ENCODE peak calls at places on chromosomes 12 and 14, in eight cellular contexts. R is A549; Q is left lung; N is effector memory CD4-positive, alpha-beta T cell; B is neuronal stem cell; V is naive thymus-derived CD4-positive, alpha-beta T cell; S is tibial nerve; T is AG10803. L is an unnamed sample.

GRCh38 chr12:26275313-26276257 is 80.2 kb downstream of the SSPN start:
- DNase-seq in S (no peak), N (no peak), R (peak; percentile 21), B (no peak), Q (no peak), V (no peak), T (peak; percentile 53), L (no peak)

GRCh38 chr12:104605685-104606084 is 148.9 kb downstream of the CHST11 start:
- DNase-seq in T (peak; percentile 75), S (peak; percentile 84), Q (peak; percentile 81), V (no peak), B (no peak), R (peak; percentile 20), N (no peak), L (peak; percentile 84)

GRCh38 chr12:228846-229200 is 14.9 kb upstream of the SLC6A12 start:
- DNase-seq in Q (no peak), R (no peak), V (no peak), B (no peak), S (no peak), N (no peak), T (no peak), L (no peak)

GRCh38 chr12:45205165-45205825 is 10.6 kb upstream of the ANO6 start:
- DNase-seq in N (no peak), S (no peak), B (no peak), R (no peak), Q (no peak), V (no peak), T (no peak), L (no peak)

GRCh38 chr12:34406228-34406995 is 384.1 kb downstream of the ALG10 start:
- DNase-seq in B (no peak), N (no peak), T (no peak), Q (peak; percentile 32), V (no peak), R (no peak), S (no peak), L (no peak)

GRCh38 chr12:49706351-49707126 is 666 bp downstream of the FMNL3 start:
- DNase-seq in R (no peak), N (no peak), Q (peak; percentile 86), B (no peak), V (no peak), T (peak; percentile 42), S (no peak), L (peak; percentile 77)

GRCh38 chr12:103665971-103666370 is 78.9 kb downstream of the STAB2 start:
- DNase-seq in R (no peak), Q (no peak), S (no peak), B (no peak), T (no peak), N (no peak), V (no peak), L (no peak)

GRCh38 chr14:78959674-78960264 is 789.6 kb downstream of the NRXN3 start:
- DNase-seq in N (no peak), B (peak; percentile 60), T (peak; percentile 76), Q (no peak), R (peak; percentile 61), S (peak; percentile 81), V (no peak), L (peak; percentile 74)

GRCh38 chr14:65981192-65981843 is 504.9 kb upstream of the CCDC196 start:
- DNase-seq in T (no peak), V (no peak), R (no peak), N (no peak), Q (no peak), B (no peak), S (no peak), L (no peak)

GRCh38 chr12:62190921-62191746 is 69.1 kb upstream of the USP15 start:
- DNase-seq in V (no peak), Q (peak; percentile 86), R (no peak), N (no peak), T (no peak), S (no peak), B (peak; percentile 31), L (peak; percentile 28)

GRCh38 chr12:54033106-54033979 is 493 bp downstream of the HOXC5 start:
- DNase-seq in V (no peak), T (peak; percentile 61), N (no peak), B (no peak), Q (no peak), R (peak; percentile 53), S (no peak), L (peak; percentile 70)

GRCh38 chr12:93387780-93388179 is 10.1 kb downstream of the NUDT4 start:
- DNase-seq in Q (no peak), R (no peak), V (no peak), S (no peak), N (no peak), B (no peak), T (peak; percentile 41), L (no peak)

GRCh38 chr12:108701779-108702435 is 29.4 kb downstream of the CORO1C start:
- DNase-seq in B (no peak), Q (no peak), V (no peak), S (no peak), T (peak; percentile 84), N (no peak), R (no peak), L (no peak)

GRCh38 chr12:108697905-108698304 is 33.4 kb downstream of the CORO1C start:
- DNase-seq in N (no peak), Q (no peak), S (no peak), R (no peak), B (no peak), V (no peak), T (no peak), L (no peak)

GRCh38 chr12:108702534-108702933 is 28.8 kb downstream of the CORO1C start:
- DNase-seq in V (no peak), B (no peak), R (no peak), S (no peak), T (no peak), Q (no peak), N (no peak), L (no peak)

GRCh38 chr12:108699955-108700563 is 31.3 kb downstream of the CORO1C start:
- DNase-seq in R (no peak), Q (no peak), N (no peak), V (no peak), S (no peak), T (no peak), B (no peak), L (peak; percentile 36)

DNA sequence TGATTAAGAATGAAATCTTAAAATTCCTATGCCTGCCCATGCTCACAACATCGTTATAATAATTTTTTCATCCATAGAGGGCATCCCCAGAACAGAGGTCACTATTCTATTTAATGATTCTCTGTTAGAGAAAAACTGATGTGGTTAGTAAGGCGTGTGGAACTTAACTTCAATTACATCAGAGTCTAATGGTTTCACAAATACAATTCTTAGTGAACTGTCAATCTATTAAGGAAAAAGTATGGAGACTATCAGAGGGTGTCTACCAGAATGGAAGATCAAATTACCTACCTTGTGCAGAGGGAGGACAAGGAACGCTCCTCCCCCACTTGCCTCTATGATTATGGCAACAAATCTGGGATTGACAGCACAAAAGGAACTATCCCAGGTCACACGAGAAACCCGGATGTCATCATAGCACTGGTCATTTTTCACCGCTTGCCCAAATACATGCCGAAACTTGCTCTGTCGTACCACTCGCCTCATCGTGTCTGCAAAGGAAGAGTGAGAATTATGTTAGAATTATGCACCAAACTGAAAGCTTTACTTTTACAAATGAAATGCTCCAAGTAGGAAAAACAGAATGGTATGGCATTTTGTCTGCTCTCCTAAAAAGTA is 30.4 kb downstream of the CORO1C start:
- DNase-seq in N (no peak), B (no peak), R (no peak), V (no peak), S (no peak), Q (no peak), T (no peak), L (no peak)
- H3K4me3 ChIP-seq in N (no peak overlapping the region), B (no peak overlapping the region), R (no peak overlapping the region), V (no peak overlapping the region), S (no peak overlapping the region), Q (no peak overlapping the region), T (peak overlapping the region; percentile 19), L (no peak overlapping the region)

GRCh38 chr12:6336079-6336858 is 5.6 kb downstream of the TNFRSF1A start:
- DNase-seq in S (peak; percentile 90), T (peak; percentile 100), V (peak; percentile 37), N (peak; percentile 28), Q (peak; percentile 98), R (peak; percentile 99), B (peak; percentile 89), L (peak; percentile 98)

GRCh38 chr12:6336859-6337744 is 4.8 kb downstream of the TNFRSF1A start:
- DNase-seq in R (no peak), S (no peak), Q (no peak), T (no peak), V (peak; percentile 65), N (peak; percentile 71), B (no peak), L (no peak)

GRCh38 chr12:6334940-6335450 is 6.9 kb downstream of the TNFRSF1A start:
- DNase-seq in R (no peak), V (no peak), B (no peak), S (no peak), Q (no peak), N (no peak), T (peak; percentile 65), L (peak; percentile 50)

GRCh38 chr12:6334359-6334758 is 7.5 kb downstream of the TNFRSF1A start:
- DNase-seq in S (no peak), R (no peak), T (no peak), N (no peak), Q (no peak), V (no peak), B (no peak), L (no peak)

GRCh38 chr12:6335451-6336078 is 6.3 kb downstream of the TNFRSF1A start:
- DNase-seq in S (peak; percentile 62), B (no peak), N (peak; percentile 78), Q (peak; percentile 93), R (peak; percentile 88), T (peak; percentile 84), V (peak; percentile 82), L (peak; percentile 87)
- H3K4me3 ChIP-seq in S (peak overlapping the region; percentile 87), B (peak overlapping the region; percentile 24), N (peak overlapping the region; percentile 54), Q (peak overlapping the region; percentile 24), R (peak overlapping the region; percentile 26), T (peak overlapping the region; percentile 100), V (peak overlapping the region; percentile 88), L (peak overlapping the region; percentile 33)

DNA sequence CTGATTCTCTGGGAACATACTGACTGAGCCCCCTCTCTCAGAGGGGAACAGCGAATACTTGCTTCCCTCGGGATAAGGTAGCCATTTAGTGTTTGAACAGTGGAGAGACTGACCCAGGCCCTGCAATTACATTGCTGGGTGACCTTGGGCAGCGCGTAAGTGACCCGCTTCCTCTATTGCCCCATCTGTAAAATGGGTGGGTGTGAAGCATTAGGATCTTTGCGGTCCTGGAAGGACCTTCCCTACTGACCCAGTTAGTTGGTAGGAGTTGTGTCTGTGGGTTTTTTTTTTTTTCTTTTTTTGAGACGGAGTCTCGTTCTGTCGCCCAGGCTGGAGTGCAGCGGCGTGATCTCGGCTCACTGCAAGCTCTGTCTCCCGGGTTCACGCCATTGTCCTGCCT is 1.2 kb upstream of the KMT5A start:
- DNase-seq in V (no peak), Q (no peak), R (no peak), S (no peak), T (no peak), B (no peak), N (no peak), L (no peak)
- H3K4me3 ChIP-seq in V (no peak overlapping the region), Q (no peak overlapping the region), R (peak overlapping the region; percentile 54), S (no peak overlapping the region), T (no peak overlapping the region), B (no peak overlapping the region), N (no peak overlapping the region), L (no peak overlapping the region)

DNA sequence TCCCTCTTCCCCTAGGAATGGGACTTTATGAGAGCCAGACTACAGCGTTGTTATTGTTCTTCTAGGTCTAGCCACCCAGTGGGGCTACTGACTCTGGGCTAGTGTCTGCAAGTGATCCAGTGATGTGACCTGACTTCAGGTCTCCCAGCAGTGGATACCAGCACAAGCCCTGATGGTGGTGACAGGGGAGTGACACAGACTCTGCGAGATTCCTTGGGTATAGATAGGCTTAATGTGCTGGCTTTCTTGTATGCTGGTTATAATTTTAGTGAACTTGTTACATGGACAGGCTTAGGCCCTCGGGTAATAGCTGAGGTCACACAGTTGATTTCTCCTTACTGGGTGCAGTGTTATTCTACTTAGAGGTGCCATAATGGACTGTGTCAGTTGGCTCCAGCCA is 106.9 kb downstream of the TBC1D30 start:
- DNase-seq in B (no peak), V (no peak), S (no peak), R (no peak), T (no peak), Q (no peak), N (no peak), L (no peak)
- H3K4me3 ChIP-seq in B (no peak overlapping the region), V (no peak overlapping the region), S (no peak overlapping the region), R (no peak overlapping the region), T (no peak overlapping the region), Q (no peak overlapping the region), N (no peak overlapping the region), L (no peak overlapping the region)